ENCODE peak calls at places on chromosomes 4 and X, in seven cellular contexts. D is brain microvascular endothelial cell, T is HCT116, F is cardiac muscle cell, C is PC-3, W is fibroblast of lung, K is astrocyte of the spinal cord. N is an unnamed sample.
A peak's percentile ranks its signal among the peaks of the same experiment; 100 is the strongest.

GRCh38 chrX:102129473-102129872 is 4.0 kb downstream of the TCEAL2 start:
- DNase-seq in F (no peak), T (no peak), W (no peak), K (peak; percentile 10), C (peak; percentile 41), D (no peak), N (no peak)

GRCh38 chrX:115525486-115525885 is 35.5 kb upstream of the PLS3 start:
- DNase-seq in K (no peak), W (no peak), T (no peak), D (no peak), C (no peak), F (no peak), N (no peak)

GRCh38 chr4:48290146-48290772 is 20.6 kb upstream of the TEC start:
- DNase-seq in K (no peak), T (peak; percentile 36), C (peak; percentile 60), F (peak; percentile 13), D (peak; percentile 16), W (no peak), N (no peak)

GRCh38 chrX:12814434-12814833 is 23.2 kb downstream of the PRPS2 start:
- DNase-seq in C (peak; percentile 79), F (peak; percentile 28), W (peak; percentile 25), K (peak; percentile 41), T (no peak), D (peak; percentile 57), N (no peak)

GRCh38 chr4:102815981-102816380 is 11.4 kb downstream of the UBE2D3 start:
- DNase-seq in W (peak; percentile 93), C (peak; percentile 79), F (no peak), K (peak; percentile 86), T (no peak), D (peak; percentile 69), N (peak; percentile 56)

GRCh38 chr4:185685804-185686203 is 126.2 kb downstream of the SORBS2 start:
- DNase-seq in C (peak; percentile 6), T (no peak), K (no peak), D (no peak), F (no peak), W (no peak), N (no peak)

GRCh38 chrX:39477031-39477430 is 620.7 kb downstream of the BCOR start:
- DNase-seq in F (no peak), K (no peak), D (no peak), C (no peak), W (no peak), T (no peak), N (no peak)

GRCh38 chr4:48963042-48963679 is 22.9 kb upstream of the CWH43 start:
- DNase-seq in D (peak; percentile 82), K (peak; percentile 90), T (peak; percentile 81), F (peak; percentile 87), W (peak; percentile 79), C (peak; percentile 88), N (peak; percentile 56)

GRCh38 chr4:186192068-186192751 is 843 bp downstream of the CYP4V2 start:
- DNase-seq in T (no peak), F (peak; percentile 59), W (peak; percentile 56), K (peak; percentile 59), C (peak; percentile 6), D (peak; percentile 18), N (no peak)

GRCh38 chr4:111268769-111269414 is 646.0 kb upstream of the PITX2 start:
- DNase-seq in F (no peak), W (peak; percentile 77), K (peak; percentile 48), C (peak; percentile 20), D (peak; percentile 1), T (no peak), N (peak; percentile 26)

GRCh38 chrX:65828599-65828998 is 161.1 kb downstream of the MSN start:
- DNase-seq in F (no peak), K (no peak), C (no peak), T (no peak), D (no peak), W (no peak), N (no peak)

GRCh38 chrX:130347336-130347735 is 7.6 kb downstream of the SLC25A14 start:
- DNase-seq in C (no peak), D (no peak), K (no peak), F (no peak), T (no peak), W (peak; percentile 58), N (no peak)

GRCh38 chr4:153748378-153748777 is 11.4 kb downstream of the RNF175 start:
- DNase-seq in C (peak; percentile 35), T (no peak), D (peak; percentile 87), K (peak; percentile 80), W (peak; percentile 79), F (no peak), N (peak; percentile 57)

GRCh38 chr4:176274441-176274840 is 5.4 kb upstream of the ASB5 start:
- DNase-seq in D (no peak), C (peak; percentile 88), T (no peak), F (no peak), K (peak; percentile 37), W (peak; percentile 66), N (no peak)

GRCh38 chr4:2065106-2065930 is 6.2 kb downstream of the NAT8L start:
- DNase-seq in T (no peak), C (no peak), W (no peak), K (no peak), D (no peak), F (no peak), N (no peak)

GRCh38 chr4:17324431-17324830 is 187.5 kb downstream of the QDPR start:
- DNase-seq in F (peak; percentile 59), D (peak; percentile 42), K (peak; percentile 70), W (peak; percentile 59), T (peak; percentile 29), C (peak; percentile 43), N (peak; percentile 11)

GRCh38 chr4:186554890-186555827 is at the start of gene MTNR1A:
- DNase-seq in C (no peak), D (no peak), F (peak; percentile 63), K (peak; percentile 25), T (no peak), W (peak; percentile 17), N (no peak)

GRCh38 chr4:173261052-173261451 is 73.1 kb downstream of the HMGB2 start:
- DNase-seq in C (no peak), W (no peak), D (no peak), K (no peak), F (no peak), T (no peak), N (no peak)

GRCh38 chrX:106894978-106895452 is 8.1 kb downstream of the RIPPLY1 start:
- DNase-seq in D (peak; percentile 56), C (peak; percentile 91), K (peak; percentile 76), T (peak; percentile 62), W (peak; percentile 76), F (no peak), N (no peak)

GRCh38 chr4:24912252-24913098 is at the start of gene CCDC149:
- DNase-seq in F (peak; percentile 83), T (peak; percentile 56), K (peak; percentile 52), W (peak; percentile 74), C (peak; percentile 79), D (peak; percentile 25), N (no peak)
- H3K4me3 ChIP-seq in F (peak within 1 kb of the TSS; percentile 42), T (peak within 1 kb of the TSS; percentile 46), K (peak within 1 kb of the TSS; percentile 50), W (peak within 1 kb of the TSS; percentile 32), C (peak within 1 kb of the TSS; percentile 68), D (peak within 1 kb of the TSS; percentile 69), N (peak within 1 kb of the TSS; percentile 61)

GRCh38 chr4:76958891-76959290 is 9.3 kb downstream of the SEPTIN11 start:
- DNase-seq in C (no peak), D (no peak), K (no peak), T (no peak), F (no peak), W (no peak), N (no peak)

GRCh38 chr4:76955187-76955586 is 5.6 kb downstream of the SEPTIN11 start:
- DNase-seq in K (peak; percentile 58), T (no peak), W (peak; percentile 61), D (no peak), C (no peak), F (no peak), N (peak; percentile 69)

GRCh38 chr4:76954489-76954888 is 4.9 kb downstream of the SEPTIN11 start:
- DNase-seq in C (no peak), W (no peak), D (no peak), K (no peak), F (no peak), T (no peak), N (no peak)

GRCh38 chr4:76960014-76960413 is 10.5 kb downstream of the SEPTIN11 start:
- DNase-seq in T (no peak), W (peak; percentile 78), K (peak; percentile 65), D (no peak), F (no peak), C (no peak), N (no peak)

GRCh38 chr4:76956961-76957738 is 7.6 kb downstream of the SEPTIN11 start:
- DNase-seq in D (no peak), K (no peak), W (no peak), F (no peak), T (no peak), C (no peak), N (no peak)
- H3K4me3 ChIP-seq in D (no peak overlapping the region), K (no peak overlapping the region), W (no peak overlapping the region), F (no peak overlapping the region), T (no peak overlapping the region), C (no peak overlapping the region), N (no peak overlapping the region)

GRCh38 chr4:10075953-10076391 is 40.6 kb downstream of the WDR1 start:
- DNase-seq in F (no peak), W (no peak), D (no peak), C (no peak), K (no peak), T (no peak), N (no peak)

GRCh38 chr4:10078481-10079233 is 37.9 kb downstream of the WDR1 start:
- DNase-seq in T (no peak), C (no peak), W (no peak), K (no peak), D (no peak), F (no peak), N (no peak)

GRCh38 chr4:10077101-10077491 is 39.5 kb downstream of the WDR1 start:
- DNase-seq in T (no peak), W (no peak), D (no peak), F (no peak), C (no peak), K (no peak), N (no peak)

GRCh38 chr4:10079256-10079655 is 37.3 kb downstream of the WDR1 start:
- DNase-seq in T (no peak), C (no peak), K (no peak), W (no peak), D (no peak), F (no peak), N (no peak)

GRCh38 chr4:10077492-10078335 is 38.9 kb downstream of the WDR1 start:
- DNase-seq in C (peak; percentile 36), T (no peak), K (no peak), D (no peak), F (no peak), W (no peak), N (no peak)
- H3K4me3 ChIP-seq in C (no peak overlapping the region), T (no peak overlapping the region), K (no peak overlapping the region), D (no peak overlapping the region), F (no peak overlapping the region), W (no peak overlapping the region), N (no peak overlapping the region)

GRCh38 chr4:8269535-8270417 is at the start of gene HTRA3:
- DNase-seq in K (no peak), C (peak; percentile 33), F (peak; percentile 73), D (no peak), T (no peak), W (peak; percentile 49), N (no peak)
- H3K4me3 ChIP-seq in K (no peak within 1 kb of the TSS), C (peak within 1 kb of the TSS; percentile 56), F (peak within 1 kb of the TSS; percentile 22), D (peak within 1 kb of the TSS; percentile 24), T (no peak within 1 kb of the TSS), W (no peak within 1 kb of the TSS), N (peak within 1 kb of the TSS; percentile 36)

GRCh38 chr4:108155373-108155772 is 13.4 kb downstream of the LEF1 start:
- DNase-seq in K (peak; percentile 60), D (no peak), C (no peak), T (no peak), W (peak; percentile 43), F (peak; percentile 62), N (no peak)
- H3K4me3 ChIP-seq in K (no peak overlapping the region), D (no peak overlapping the region), C (no peak overlapping the region), T (no peak overlapping the region), W (no peak overlapping the region), F (no peak overlapping the region), N (no peak overlapping the region)

N was measured in skeletal muscle cell.